ENCODE peak calls at places on chromosomes 7 and 10, in ten cellular contexts. T is AG09309, I is pancreas, L is breast epithelium, F is bronchial epithelial cell, J is GM06990, Y is fibroblast of mammary gland, C is chondrocyte, U is H9, S is AG10803. G is an unnamed sample.

GRCh38 chr7:27160147-27160545 is 3.7 kb upstream of the HOXA7 start:
- DNase-seq in C (peak), Y (no peak), U (peak), S (no peak), I (peak), J (no peak), F (no peak), T (no peak), L (peak), G (no peak)

GRCh38 chr10:3292601-3293000 is 120.0 kb upstream of the PITRM1 start:
- DNase-seq in C (no peak), T (no peak), J (no peak), F (no peak), L (no peak), S (peak), U (no peak), Y (peak), I (no peak), G (no peak)

GRCh38 chr7:116633131-116633988 is 38.6 kb upstream of the MET start:
- DNase-seq in L (no peak), F (peak), S (peak), J (peak), U (no peak), I (no peak), Y (peak), T (peak), C (no peak), G (no peak)

GRCh38 chr7:100722480-100723212 is 2.4 kb downstream of the EPO start:
- DNase-seq in F (no peak), Y (no peak), J (no peak), U (no peak), T (no peak), C (no peak), L (no peak), S (no peak), I (peak), G (no peak)

GRCh38 chr10:3400368-3400767 is 227.8 kb upstream of the PITRM1 start:
- DNase-seq in J (no peak), I (no peak), Y (no peak), S (no peak), C (no peak), T (no peak), L (no peak), U (no peak), F (no peak), G (no peak)

GRCh38 chr7:118734541-118734940 is 510.0 kb downstream of the ANKRD7 start:
- DNase-seq in C (no peak), U (no peak), I (no peak), L (no peak), J (no peak), Y (no peak), T (no peak), S (no peak), F (no peak), G (no peak)

GRCh38 chr7:107167483-107168232 is 1.1 kb upstream of the HBP1 start:
- DNase-seq in L (no peak), S (peak), U (no peak), Y (peak), C (no peak), I (no peak), T (peak), F (peak), J (no peak), G (peak)

GRCh38 chr10:125084191-125085186 is 75.9 kb downstream of the CTBP2 start:
- DNase-seq in I (peak), L (peak), T (peak), S (peak), F (peak), J (no peak), C (no peak), Y (peak), U (peak), G (peak)

GRCh38 chr7:42976371-42976770 is 44.2 kb downstream of the MRPL32 start:
- DNase-seq in T (no peak), L (no peak), J (no peak), C (no peak), F (no peak), U (no peak), Y (no peak), S (no peak), I (no peak), G (no peak)

GRCh38 chr7:55309040-55309991 is 55.8 kb upstream of the LANCL2 start:
- DNase-seq in U (no peak), J (peak), S (no peak), Y (no peak), L (no peak), C (no peak), F (no peak), I (no peak), T (no peak), G (no peak)

GRCh38 chr7:32476816-32477648 is 13.1 kb downstream of the LSM5 start:
- DNase-seq in C (no peak), Y (peak), J (no peak), T (no peak), I (no peak), F (peak), L (no peak), S (no peak), U (no peak), G (no peak)

GRCh38 chr10:89668391-89669180 is 23.5 kb upstream of the PANK1 start:
- DNase-seq in L (no peak), Y (no peak), I (no peak), F (peak), S (no peak), T (no peak), J (no peak), C (no peak), U (no peak), G (no peak)

GRCh38 chr10:120719333-120719732 is 131.8 kb upstream of the WDR11 start:
- DNase-seq in I (no peak), C (no peak), U (no peak), F (no peak), S (no peak), J (no peak), L (no peak), T (no peak), Y (no peak), G (no peak)

GRCh38 chr7:135238112-135238744 is 4.6 kb downstream of the STRA8 start:
- DNase-seq in I (no peak), L (no peak), T (no peak), F (no peak), S (no peak), U (peak), C (no peak), J (no peak), Y (no peak), G (peak)

GRCh38 chr7:157276731-157277562 is 59.9 kb upstream of the DNAJB6 start:
- DNase-seq in I (no peak), T (no peak), S (peak), C (peak), U (no peak), J (no peak), L (no peak), F (peak), Y (no peak), G (no peak)

GRCh38 chr7:24052572-24053223 is 231.3 kb upstream of the NPY start:
- DNase-seq in L (no peak), Y (peak), I (no peak), J (no peak), T (peak), C (no peak), U (no peak), S (peak), F (peak), G (peak)

GRCh38 chr10:11713963-11714362 is 28.2 kb upstream of the ECHDC3 start:
- DNase-seq in T (no peak), J (no peak), U (no peak), S (no peak), F (no peak), L (no peak), C (no peak), Y (no peak), I (no peak), G (no peak)

GRCh38 chr10:69247313-69247710 is 27.2 kb downstream of the HKDC1 start:
- DNase-seq in C (no peak), S (no peak), U (no peak), Y (no peak), J (no peak), T (no peak), I (no peak), F (no peak), L (no peak), G (no peak)

GRCh38 chr7:155377837-155378579 is 79.9 kb upstream of the EN2 start:
- DNase-seq in T (no peak), C (peak), L (no peak), J (no peak), U (peak), I (no peak), F (no peak), S (peak), Y (no peak), G (peak)

GRCh38 chr7:1030444-1031070 is 13.8 kb upstream of the GPR146 start:
- DNase-seq in T (no peak), Y (no peak), C (peak), L (no peak), F (no peak), I (peak), U (no peak), J (no peak), S (no peak), G (no peak)

GRCh38 chr7:44291733-44292395 is 33.5 kb downstream of the CAMK2B start:
- DNase-seq in I (no peak), L (no peak), Y (no peak), S (no peak), T (no peak), U (no peak), F (no peak), C (no peak), J (no peak), G (peak)

GRCh38 chr10:132294561-132295320 is 13.0 kb downstream of the STK32C start:
- DNase-seq in C (peak), J (no peak), S (no peak), T (no peak), I (no peak), Y (no peak), U (peak), F (no peak), L (peak), G (no peak)

GRCh38 chr7:94655562-94655883 is 410 bp downstream of the SGCE start:
- DNase-seq in L (no peak), T (no peak), I (no peak), F (no peak), C (no peak), Y (no peak), S (peak), U (no peak), J (no peak), G (no peak)

GRCh38 chr10:52883996-52884871 is 111.7 kb upstream of the MBL2 start:
- DNase-seq in T (no peak), I (no peak), U (peak), J (peak), C (no peak), F (peak), L (peak), Y (peak), S (peak), G (peak)

GRCh38 chr7:28409716-28410627 is 2.3 kb upstream of the CREB5 start:
- DNase-seq in S (peak), T (no peak), Y (peak), I (peak), J (peak), U (peak), L (peak), F (no peak), C (peak), G (peak)

GRCh38 chr7:131105294-131105802 is 222.3 kb upstream of the MKLN1 start:
- DNase-seq in J (no peak), S (peak), Y (peak), L (no peak), F (no peak), U (no peak), C (no peak), I (no peak), T (no peak), G (no peak)

GRCh38 chr7:138030679-138031351 is 28.9 kb upstream of the CREB3L2 start:
- DNase-seq in U (no peak), F (peak), J (no peak), L (no peak), Y (peak), I (no peak), S (no peak), T (no peak), C (no peak), G (no peak)

GRCh38 chr10:86900955-86901354 is 56.5 kb downstream of the MMRN2 start:
- DNase-seq in Y (peak), T (no peak), U (no peak), F (no peak), S (peak), L (peak), C (no peak), I (peak), J (no peak), G (no peak)

GRCh38 chr7:117283371-117283770 is 39.5 kb downstream of the WNT2 start:
- DNase-seq in I (no peak), T (peak), C (no peak), U (no peak), F (peak), Y (peak), L (no peak), J (no peak), S (peak), G (no peak)

GRCh38 chr10:14530465-14530864 is 199.7 kb upstream of the FRMD4A start:
- DNase-seq in I (no peak), Y (no peak), C (no peak), J (no peak), S (no peak), F (no peak), U (no peak), T (no peak), L (no peak), G (no peak)

GRCh38 chr7:105050493-105050892 is 36.5 kb downstream of the KMT2E start:
- DNase-seq in I (no peak), J (no peak), F (no peak), T (no peak), L (no peak), C (no peak), Y (no peak), S (no peak), U (no peak), G (no peak)
- TF ChIP-seq CTCF in I (no peak), J (no peak), F (no peak), T (no peak), L (no peak), C (no peak), Y (no peak), S (no peak), U (no peak), G (no peak)

GRCh38 chr10:63132651-63133055 is 475 bp upstream of the NRBF2 start:
- DNase-seq in F (no peak), I (no peak), L (no peak), S (no peak), U (no peak), T (no peak), C (no peak), Y (no peak), J (no peak), G (no peak)
- TF ChIP-seq CTCF in F (no peak), I (no peak), L (no peak), S (no peak), U (no peak), T (no peak), C (no peak), Y (no peak), J (no peak), G (no peak)

GRCh38 chr10:129968937-129969527 is 5.0 kb upstream of the EBF3 start:
- DNase-seq in L (no peak), I (no peak), U (peak), S (peak), Y (peak), J (no peak), C (no peak), F (no peak), T (no peak), G (no peak)
- TF ChIP-seq CTCF in L (no peak), I (peak), U (peak), S (peak), Y (peak), J (no peak), C (peak), F (peak), T (peak), G (no peak)

GRCh38 chr10:44306762-44307161 is 78.1 kb downstream of the CXCL12 start:
- DNase-seq in U (no peak), F (no peak), J (no peak), Y (no peak), T (no peak), S (peak), I (no peak), L (no peak), C (no peak), G (no peak)
- TF ChIP-seq CTCF in U (peak), F (no peak), J (peak), Y (peak), T (peak), S (peak), I (no peak), L (no peak), C (peak), G (no peak)

GRCh38 chr10:84076540-84077195 is 62.6 kb upstream of the GHITM start:
- DNase-seq in I (no peak), T (no peak), J (no peak), L (no peak), C (no peak), Y (peak), F (peak), S (peak), U (peak), G (no peak)
- TF ChIP-seq CTCF in I (no peak), T (peak), J (peak), L (no peak), C (peak), Y (peak), F (peak), S (peak), U (peak), G (no peak)

GRCh38 chr10:48659790-48660189 is 24.9 kb upstream of the WDFY4 start:
- DNase-seq in S (no peak), U (no peak), T (no peak), J (no peak), C (no peak), I (no peak), F (no peak), L (no peak), Y (no peak), G (no peak)
- TF ChIP-seq CTCF in S (peak), U (peak), T (peak), J (peak), C (peak), I (no peak), F (no peak), L (no peak), Y (peak), G (no peak)

G was measured in Calu3.